ENCODE peak calls at places on chromosomes 7 and 10, in nine cellular contexts. One of them, this sample, is unnamed. For H3K4me1, the result is how much of the 10 kb centered on the place peaks cover.

GRCh38 chr10:17216217-17216900 is 11.7 kb upstream of the VIM start:
- DNase-seq in CD8-positive, alpha-beta T cell: no peak
- DNase-seq in lung: no peak
- DNase-seq in heart left ventricle: no peak
- DNase-seq in esophagus muscularis mucosa: no peak
- DNase-seq in psoas muscle: no peak
- DNase-seq in OCI-LY7: no peak
- DNase-seq in uterus: peak
- DNase-seq in foreskin keratinocyte: peak
- DNase-seq in this sample: no peak

GRCh38 chr10:46226232-46226631 is 60.6 kb upstream of the ANTXRL start:
- DNase-seq in CD8-positive, alpha-beta T cell: no peak
- DNase-seq in lung: no peak
- DNase-seq in heart left ventricle: no peak
- DNase-seq in esophagus muscularis mucosa: peak
- DNase-seq in psoas muscle: no peak
- DNase-seq in OCI-LY7: no peak
- DNase-seq in uterus: no peak
- DNase-seq in foreskin keratinocyte: no peak
- DNase-seq in this sample: peak

GRCh38 chr7:84277628-84278224 is 83.1 kb upstream of the SEMA3A start:
- DNase-seq in CD8-positive, alpha-beta T cell: no peak
- DNase-seq in lung: no peak
- DNase-seq in heart left ventricle: no peak
- DNase-seq in esophagus muscularis mucosa: no peak
- DNase-seq in psoas muscle: no peak
- DNase-seq in OCI-LY7: no peak
- DNase-seq in uterus: no peak
- DNase-seq in foreskin keratinocyte: peak
- DNase-seq in this sample: no peak

GRCh38 chr7:1758859-1759521 is 88.9 kb downstream of the ELFN1 start:
- DNase-seq in CD8-positive, alpha-beta T cell: no peak
- DNase-seq in lung: no peak
- DNase-seq in heart left ventricle: peak
- DNase-seq in esophagus muscularis mucosa: no peak
- DNase-seq in psoas muscle: no peak
- DNase-seq in OCI-LY7: no peak
- DNase-seq in uterus: no peak
- DNase-seq in foreskin keratinocyte: no peak
- DNase-seq in this sample: no peak

GRCh38 chr10:84267503-84268126 is 22.8 kb downstream of the RGR start:
- DNase-seq in CD8-positive, alpha-beta T cell: peak
- DNase-seq in lung: no peak
- DNase-seq in heart left ventricle: peak
- DNase-seq in esophagus muscularis mucosa: no peak
- DNase-seq in psoas muscle: no peak
- DNase-seq in OCI-LY7: peak
- DNase-seq in uterus: no peak
- DNase-seq in foreskin keratinocyte: peak
- DNase-seq in this sample: no peak

GRCh38 chr10:103630156-103630555 is 136.7 kb downstream of the NEURL1 start:
- DNase-seq in CD8-positive, alpha-beta T cell: no peak
- DNase-seq in lung: no peak
- DNase-seq in heart left ventricle: no peak
- DNase-seq in esophagus muscularis mucosa: no peak
- DNase-seq in psoas muscle: no peak
- DNase-seq in OCI-LY7: no peak
- DNase-seq in uterus: no peak
- DNase-seq in foreskin keratinocyte: no peak
- DNase-seq in this sample: no peak

GRCh38 chr10:9621216-9621615 is 1396.5 kb upstream of the CELF2 start:
- DNase-seq in CD8-positive, alpha-beta T cell: no peak
- DNase-seq in lung: no peak
- DNase-seq in heart left ventricle: no peak
- DNase-seq in esophagus muscularis mucosa: no peak
- DNase-seq in psoas muscle: no peak
- DNase-seq in OCI-LY7: no peak
- DNase-seq in uterus: no peak
- DNase-seq in foreskin keratinocyte: peak
- DNase-seq in this sample: no peak

GRCh38 chr10:101060036-101060950 is 1.5 kb upstream of the KAZALD1 start:
- DNase-seq in CD8-positive, alpha-beta T cell: peak
- DNase-seq in lung: peak
- DNase-seq in heart left ventricle: peak
- DNase-seq in esophagus muscularis mucosa: peak
- DNase-seq in psoas muscle: peak
- DNase-seq in OCI-LY7: peak
- DNase-seq in uterus: peak
- DNase-seq in foreskin keratinocyte: peak
- DNase-seq in this sample: peak

GRCh38 chr10:32225976-32226375 is 121.0 kb downstream of the EPC1 start:
- DNase-seq in CD8-positive, alpha-beta T cell: no peak
- DNase-seq in lung: no peak
- DNase-seq in heart left ventricle: no peak
- DNase-seq in esophagus muscularis mucosa: no peak
- DNase-seq in psoas muscle: no peak
- DNase-seq in OCI-LY7: no peak
- DNase-seq in uterus: no peak
- DNase-seq in foreskin keratinocyte: no peak
- DNase-seq in this sample: no peak

GRCh38 chr7:29866490-29866930 is 60.2 kb downstream of the WIPF3 start:
- DNase-seq in CD8-positive, alpha-beta T cell: no peak
- DNase-seq in lung: peak
- DNase-seq in heart left ventricle: peak
- DNase-seq in esophagus muscularis mucosa: no peak
- DNase-seq in psoas muscle: peak
- DNase-seq in OCI-LY7: no peak
- DNase-seq in uterus: no peak
- DNase-seq in foreskin keratinocyte: no peak
- DNase-seq in this sample: no peak

GRCh38 chr7:81098213-81098612 is 179.4 kb upstream of the SEMA3C start:
- DNase-seq in CD8-positive, alpha-beta T cell: no peak
- DNase-seq in lung: no peak
- DNase-seq in heart left ventricle: no peak
- DNase-seq in esophagus muscularis mucosa: no peak
- DNase-seq in psoas muscle: no peak
- DNase-seq in OCI-LY7: no peak
- DNase-seq in uterus: no peak
- DNase-seq in foreskin keratinocyte: no peak
- DNase-seq in this sample: no peak

GRCh38 chr10:14604181-14605142 is 170.2 kb downstream of the FAM107B start:
- DNase-seq in CD8-positive, alpha-beta T cell: peak
- DNase-seq in lung: peak
- DNase-seq in heart left ventricle: peak
- DNase-seq in esophagus muscularis mucosa: peak
- DNase-seq in psoas muscle: peak
- DNase-seq in OCI-LY7: peak
- DNase-seq in uterus: peak
- DNase-seq in foreskin keratinocyte: peak
- DNase-seq in this sample: peak

GRCh38 chr7:116170180-116170579 is 40.2 kb upstream of the TES start:
- DNase-seq in CD8-positive, alpha-beta T cell: no peak
- DNase-seq in lung: no peak
- DNase-seq in heart left ventricle: no peak
- DNase-seq in esophagus muscularis mucosa: no peak
- DNase-seq in psoas muscle: no peak
- DNase-seq in OCI-LY7: no peak
- DNase-seq in uterus: no peak
- DNase-seq in foreskin keratinocyte: no peak
- DNase-seq in this sample: no peak

GRCh38 chr10:126264089-126265018 is 123.9 kb downstream of the ADAM12 start:
- DNase-seq in CD8-positive, alpha-beta T cell: no peak
- DNase-seq in lung: no peak
- DNase-seq in heart left ventricle: no peak
- DNase-seq in esophagus muscularis mucosa: no peak
- DNase-seq in psoas muscle: no peak
- DNase-seq in OCI-LY7: no peak
- DNase-seq in uterus: no peak
- DNase-seq in foreskin keratinocyte: no peak
- DNase-seq in this sample: no peak

GRCh38 chr7:100604976-100605911 is 3.1 kb downstream of the PCOLCE start:
- DNase-seq in CD8-positive, alpha-beta T cell: no peak
- DNase-seq in lung: peak
- DNase-seq in heart left ventricle: peak
- DNase-seq in esophagus muscularis mucosa: no peak
- DNase-seq in psoas muscle: peak
- DNase-seq in OCI-LY7: no peak
- DNase-seq in uterus: peak
- DNase-seq in foreskin keratinocyte: no peak
- DNase-seq in this sample: no peak

DNA sequence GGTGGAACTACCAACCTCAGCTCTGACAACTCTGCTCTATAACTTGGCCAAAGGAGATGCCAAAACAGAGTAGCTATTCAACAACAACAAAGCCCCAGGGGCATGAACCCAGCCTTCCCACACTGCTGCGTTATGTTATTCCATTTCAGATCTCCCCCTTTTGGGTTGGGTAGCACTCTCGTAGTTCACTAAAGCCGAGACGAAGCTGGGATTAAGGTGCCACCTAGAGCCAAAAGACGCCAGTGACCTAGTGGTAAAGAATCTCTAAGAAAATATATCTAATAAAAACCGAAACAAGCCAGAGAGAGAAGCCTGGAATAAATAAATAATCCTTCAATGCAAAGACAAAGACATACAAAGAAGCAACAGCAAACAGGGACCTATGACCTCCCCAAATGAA is 217.3 kb downstream of the HERPUD2 start:
- DNase-seq in CD8-positive, alpha-beta T cell: no peak
- DNase-seq in lung: no peak
- DNase-seq in heart left ventricle: no peak
- DNase-seq in esophagus muscularis mucosa: no peak
- DNase-seq in psoas muscle: no peak
- DNase-seq in OCI-LY7: no peak
- DNase-seq in uterus: no peak
- DNase-seq in foreskin keratinocyte: no peak
- DNase-seq in this sample: no peak
- TF ChIP-seq CTCF in CD8-positive, alpha-beta T cell: no peak
- TF ChIP-seq CTCF in lung: no peak
- TF ChIP-seq CTCF in heart left ventricle: no peak
- TF ChIP-seq CTCF in esophagus muscularis mucosa: no peak
- TF ChIP-seq CTCF in psoas muscle: no peak
- TF ChIP-seq CTCF in OCI-LY7: no peak
- TF ChIP-seq CTCF in uterus: no peak
- TF ChIP-seq CTCF in foreskin keratinocyte: no peak
- TF ChIP-seq CTCF in this sample: no peak

DNA sequence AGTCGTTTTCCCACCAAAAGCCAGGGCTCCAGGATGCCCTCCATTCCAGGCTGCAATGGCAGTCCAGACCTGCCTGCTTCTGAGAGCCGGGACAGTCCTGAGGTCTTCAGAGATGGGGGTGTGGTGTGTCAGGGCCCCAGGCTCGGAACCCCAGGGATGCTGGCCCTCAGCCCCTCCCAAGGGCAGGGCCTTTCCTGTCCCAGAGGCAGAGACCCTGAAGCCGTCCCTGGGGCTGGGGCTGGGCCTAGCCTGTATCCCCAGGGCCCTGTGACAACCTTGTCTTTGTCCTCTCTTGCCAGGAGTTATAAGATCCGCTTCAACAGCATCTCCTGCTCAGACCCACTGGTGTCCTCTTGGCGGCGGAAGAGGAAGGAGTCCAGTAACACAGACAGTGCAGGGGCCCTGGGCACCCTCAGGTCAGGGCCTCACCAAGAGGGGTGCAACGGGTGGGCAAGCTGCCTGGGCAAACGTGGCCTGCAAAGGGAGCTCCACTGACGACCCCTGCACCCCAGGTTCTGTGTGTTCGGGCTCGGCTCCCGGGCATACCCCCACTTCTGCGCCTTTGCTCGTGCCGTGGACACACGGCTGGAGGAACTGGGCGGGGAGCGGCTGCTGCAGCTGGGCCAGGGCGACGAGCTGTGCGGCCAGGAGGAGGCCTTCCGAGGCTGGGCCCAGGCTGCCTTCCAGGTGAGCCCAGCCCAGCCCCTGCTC is 15.9 kb downstream of the NOS3 start:
- DNase-seq in CD8-positive, alpha-beta T cell: no peak
- DNase-seq in lung: no peak
- DNase-seq in heart left ventricle: no peak
- DNase-seq in esophagus muscularis mucosa: no peak
- DNase-seq in psoas muscle: no peak
- DNase-seq in OCI-LY7: no peak
- DNase-seq in uterus: no peak
- DNase-seq in foreskin keratinocyte: no peak
- DNase-seq in this sample: no peak
- H3K4me1 ChIP-seq in CD8-positive, alpha-beta T cell: under half
- H3K4me1 ChIP-seq in lung: under half
- H3K4me1 ChIP-seq in heart left ventricle: under half
- H3K4me1 ChIP-seq in esophagus muscularis mucosa: under half
- H3K4me1 ChIP-seq in psoas muscle: under half
- H3K4me1 ChIP-seq in OCI-LY7: under half
- H3K4me1 ChIP-seq in uterus: under half
- H3K4me1 ChIP-seq in foreskin keratinocyte: under half
- H3K4me1 ChIP-seq in this sample: under half

GRCh38 chr10:97866524-97867219 is 17.0 kb downstream of the GOLGA7B start:
- DNase-seq in CD8-positive, alpha-beta T cell: no peak
- DNase-seq in lung: no peak
- DNase-seq in heart left ventricle: no peak
- DNase-seq in esophagus muscularis mucosa: no peak
- DNase-seq in psoas muscle: no peak
- DNase-seq in OCI-LY7: no peak
- DNase-seq in uterus: no peak
- DNase-seq in foreskin keratinocyte: no peak
- DNase-seq in this sample: no peak
- TF ChIP-seq CTCF in CD8-positive, alpha-beta T cell: no peak
- TF ChIP-seq CTCF in lung: no peak
- TF ChIP-seq CTCF in heart left ventricle: no peak
- TF ChIP-seq CTCF in esophagus muscularis mucosa: no peak
- TF ChIP-seq CTCF in psoas muscle: no peak
- TF ChIP-seq CTCF in OCI-LY7: no peak
- TF ChIP-seq CTCF in uterus: no peak
- TF ChIP-seq CTCF in foreskin keratinocyte: no peak
- TF ChIP-seq CTCF in this sample: no peak

GRCh38 chr7:131056007-131056406 is 271.7 kb upstream of the MKLN1 start:
- DNase-seq in CD8-positive, alpha-beta T cell: no peak
- DNase-seq in lung: no peak
- DNase-seq in heart left ventricle: no peak
- DNase-seq in esophagus muscularis mucosa: no peak
- DNase-seq in psoas muscle: no peak
- DNase-seq in OCI-LY7: no peak
- DNase-seq in uterus: no peak
- DNase-seq in foreskin keratinocyte: no peak
- DNase-seq in this sample: no peak

GRCh38 chr7:131057015-131057518 is 270.6 kb upstream of the MKLN1 start:
- DNase-seq in CD8-positive, alpha-beta T cell: no peak
- DNase-seq in lung: no peak
- DNase-seq in heart left ventricle: no peak
- DNase-seq in esophagus muscularis mucosa: no peak
- DNase-seq in psoas muscle: no peak
- DNase-seq in OCI-LY7: peak
- DNase-seq in uterus: no peak
- DNase-seq in foreskin keratinocyte: no peak
- DNase-seq in this sample: no peak

GRCh38 chr7:131061818-131062217 is 265.9 kb upstream of the MKLN1 start:
- DNase-seq in CD8-positive, alpha-beta T cell: no peak
- DNase-seq in lung: no peak
- DNase-seq in heart left ventricle: no peak
- DNase-seq in esophagus muscularis mucosa: no peak
- DNase-seq in psoas muscle: no peak
- DNase-seq in OCI-LY7: no peak
- DNase-seq in uterus: no peak
- DNase-seq in foreskin keratinocyte: no peak
- DNase-seq in this sample: no peak

GRCh38 chr7:131061158-131061557 is 266.5 kb upstream of the MKLN1 start:
- DNase-seq in CD8-positive, alpha-beta T cell: no peak
- DNase-seq in lung: no peak
- DNase-seq in heart left ventricle: no peak
- DNase-seq in esophagus muscularis mucosa: no peak
- DNase-seq in psoas muscle: no peak
- DNase-seq in OCI-LY7: no peak
- DNase-seq in uterus: no peak
- DNase-seq in foreskin keratinocyte: no peak
- DNase-seq in this sample: no peak

GRCh38 chr7:131057524-131058065 is 270.1 kb upstream of the MKLN1 start:
- DNase-seq in CD8-positive, alpha-beta T cell: no peak
- DNase-seq in lung: no peak
- DNase-seq in heart left ventricle: no peak
- DNase-seq in esophagus muscularis mucosa: no peak
- DNase-seq in psoas muscle: no peak
- DNase-seq in OCI-LY7: peak
- DNase-seq in uterus: no peak
- DNase-seq in foreskin keratinocyte: no peak
- DNase-seq in this sample: no peak
- H3K4me1 ChIP-seq in CD8-positive, alpha-beta T cell: half or more
- H3K4me1 ChIP-seq in lung: under half
- H3K4me1 ChIP-seq in heart left ventricle: under half
- H3K4me1 ChIP-seq in esophagus muscularis mucosa: half or more
- H3K4me1 ChIP-seq in psoas muscle: half or more
- H3K4me1 ChIP-seq in OCI-LY7: under half
- H3K4me1 ChIP-seq in uterus: under half
- H3K4me1 ChIP-seq in foreskin keratinocyte: under half
- H3K4me1 ChIP-seq in this sample: under half